ENCODE peak calls at places on chromosomes 6 and 20, in four cellular contexts. T, G, C and B are unnamed samples.

GRCh38 chr6:91852232-91852631 is 1265.4 kb upstream of the MAP3K7 start:
- DNase-seq in T (no peak), G (no peak), C (no peak), B (no peak)

GRCh38 chr6:134235937-134236751 is 81.8 kb downstream of the SGK1 start:
- DNase-seq in T (no peak), G (no peak), C (no peak), B (no peak)

GRCh38 chr6:32056254-32056653 is 18.0 kb downstream of the CYP21A2 start:
- DNase-seq in T (no peak), G (no peak), C (no peak), B (no peak)

GRCh38 chr6:3231213-3232016 is 4.0 kb upstream of the TUBB2B start:
- DNase-seq in T (no peak), G (no peak), C (peak; percentile 74), B (no peak)

GRCh38 chr20:50412069-50412468 is 98.1 kb upstream of the PTPN1 start:
- DNase-seq in T (no peak), G (no peak), C (no peak), B (no peak)

GRCh38 chr6:20581070-20581469 is 46.8 kb downstream of the CDKAL1 start:
- DNase-seq in T (no peak), G (no peak), C (no peak), B (no peak)

GRCh38 chr20:37081717-37082289 is 14.0 kb downstream of the RBL1 start:
- DNase-seq in T (peak; percentile 28), G (no peak), C (no peak), B (no peak)

GRCh38 chr20:4781211-4781610 is 59.5 kb downstream of the PRND start:
- DNase-seq in T (no peak), G (no peak), C (no peak), B (no peak)

GRCh38 chr20:48635791-48636267 is 192.0 kb downstream of the PREX1 start:
- DNase-seq in T (peak; percentile 40), G (peak; percentile 88), C (peak; percentile 10), B (peak; percentile 60)

GRCh38 chr20:14717124-14718004 is 380.0 kb upstream of the FLRT3 start:
- DNase-seq in T (no peak), G (no peak), C (no peak), B (no peak)

GRCh38 chr20:40339661-40340449 is 349.2 kb downstream of the MAFB start:
- DNase-seq in T (no peak), G (no peak), C (no peak), B (no peak)

GRCh38 chr20:4455301-4455701 is 266.4 kb upstream of the PRND start:
- DNase-seq in T (no peak), G (no peak), C (no peak), B (no peak)

GRCh38 chr20:37251836-37252477 is 9.7 kb downstream of the GHRH start:
- DNase-seq in T (no peak), G (no peak), C (no peak), B (no peak)

GRCh38 chr6:108609276-108609769 is 48.6 kb downstream of the FOXO3 start:
- DNase-seq in T (no peak), G (no peak), C (no peak), B (no peak)

GRCh38 chr20:57403216-57403615 is 12.0 kb downstream of the RBM38 start:
- DNase-seq in T (no peak), G (peak; percentile 57), C (no peak), B (no peak)

GRCh38 chr6:40378725-40379074 is 208.5 kb downstream of the LRFN2 start:
- DNase-seq in T (no peak), G (no peak), C (no peak), B (no peak)